ENCODE peak calls at places on chromosomes 13 and 19, in six cellular contexts. K is stimulated activated CD4-positive, alpha-beta T cell treated with anti-CD3 and anti-CD28 coated beads, Interleukin-4, amount 100 ng/mL, for 48 hours; B is HFFc6; Q is pancreas; D is left cardiac atrium; Z is neural progenitor cell. E is an unnamed sample.

GRCh38 chr19:5908773-5909442 is 4.2 kb downstream of the VMAC start:
- DNase-seq in D (no peak), B (no peak), K (no peak), Z (no peak), Q (no peak), E (no peak)

GRCh38 chr13:39656325-39656677 is 839 bp downstream of the COG6 start:
- DNase-seq in Q (no peak), Z (peak), B (no peak), D (no peak), K (no peak), E (no peak)

GRCh38 chr19:36392916-36393673 is 14.1 kb upstream of the ZFP14 start:
- DNase-seq in Z (no peak), Q (no peak), B (no peak), K (no peak), D (no peak), E (no peak)

GRCh38 chr19:4288091-4288777 is 9.2 kb downstream of the SHD start:
- DNase-seq in D (no peak), K (no peak), Q (no peak), B (no peak), Z (no peak), E (no peak)

GRCh38 chr13:47897411-47898050 is 103.5 kb downstream of the SUCLA2 start:
- DNase-seq in B (no peak), Q (no peak), Z (no peak), K (no peak), D (no peak), E (no peak)

GRCh38 chr19:48506138-48506733 is 5.4 kb downstream of the LMTK3 start:
- DNase-seq in B (peak), K (no peak), Z (peak), D (no peak), Q (no peak), E (no peak)

GRCh38 chr13:28641600-28641926 is 17.4 kb upstream of the POMP start:
- DNase-seq in K (no peak), D (no peak), Z (no peak), Q (no peak), B (no peak), E (no peak)

GRCh38 chr13:53324656-53325055 is 296.0 kb downstream of the OLFM4 start:
- DNase-seq in B (no peak), D (no peak), Z (no peak), K (no peak), Q (no peak), E (peak)

GRCh38 chr13:105847532-105848295 is 687.7 kb downstream of the EFNB2 start:
- DNase-seq in D (no peak), K (no peak), Z (no peak), Q (no peak), B (no peak), E (no peak)

GRCh38 chr13:44141213-44141724 is 232.4 kb upstream of the SERP2 start:
- DNase-seq in K (no peak), B (no peak), D (no peak), Q (peak), Z (peak), E (no peak)

GRCh38 chr19:7251502-7251901 is 42.7 kb downstream of the INSR start:
- DNase-seq in Q (no peak), B (no peak), Z (no peak), D (no peak), K (no peak), E (no peak)

GRCh38 chr19:56720281-56720680 is 48.7 kb upstream of the ZNF835 start:
- DNase-seq in Z (no peak), K (no peak), B (no peak), Q (no peak), D (peak), E (no peak)

GRCh38 chr13:79995334-79995733 is 345.6 kb downstream of the SPRY2 start:
- DNase-seq in Q (no peak), D (no peak), B (peak), Z (no peak), K (no peak), E (no peak)

GRCh38 chr13:96089749-96090239 is at the start of gene HS6ST3:
- DNase-seq in D (peak), K (no peak), B (no peak), Z (peak), Q (peak), E (peak)

GRCh38 chr13:97308735-97309429 is 86.7 kb downstream of the MBNL2 start:
- DNase-seq in Z (no peak), B (peak), K (no peak), D (no peak), Q (no peak), E (no peak)

GRCh38 chr13:28283600-28283999 is 145.3 kb downstream of the PAN3 start:
- DNase-seq in Z (no peak), B (no peak), D (no peak), K (no peak), Q (no peak), E (no peak)

GRCh38 chr19:16626796-16627193 is 1.2 kb downstream of the MED26 start:
- DNase-seq in Z (peak), Q (no peak), D (no peak), B (no peak), K (no peak), E (no peak)

GRCh38 chr13:41716236-41716635 is 244.7 kb downstream of the VWA8 start:
- DNase-seq in Z (no peak), Q (no peak), K (no peak), B (no peak), D (no peak), E (no peak)

GRCh38 chr19:17488593-17489391 is 18.5 kb downstream of the SLC27A1 start:
- DNase-seq in B (no peak), Z (peak), Q (peak), D (peak), K (peak), E (peak)

GRCh38 chr13:103140001-103140671 is 73.9 kb upstream of the SLC10A2 start:
- DNase-seq in Z (peak), D (no peak), B (no peak), K (no peak), Q (no peak), E (peak)

GRCh38 chr13:106500450-106500849 is 35.0 kb downstream of the EFNB2 start:
- DNase-seq in Q (no peak), B (no peak), Z (no peak), D (no peak), K (no peak), E (no peak)

GRCh38 chr13:24161010-24161775 is 673 bp downstream of the SPATA13 start:
- DNase-seq in Z (peak), K (peak), B (no peak), Q (peak), D (no peak), E (peak)

GRCh38 chr13:101317986-101318523 is 98.3 kb downstream of the NALCN start:
- DNase-seq in K (no peak), Z (no peak), D (no peak), Q (no peak), B (no peak), E (no peak)

GRCh38 chr19:55165952-55166529 is 372 bp downstream of the DNAAF3 start:
- DNase-seq in D (peak), Z (peak), B (peak), K (peak), Q (peak), E (peak)